ENCODE peak calls at places on chromosomes 2 and 18, in nine cellular contexts. Z is left lung; K is lower lobe of right lung; W is tibial artery; Y is pancreas; Q is K562; H is HAP-1; T is upper lobe of right lung; F is CD4-positive, alpha-beta memory T cell. I is an unnamed sample.

GRCh38 chr2:44578401-44579135 is 216.8 kb downstream of the CAMKMT start:
- DNase-seq in W (no peak), K (no peak), Q (no peak), F (no peak), T (no peak), H (no peak), Y (no peak), Z (no peak), I (no peak)

GRCh38 chr2:196365132-196365531 is 193.8 kb upstream of the STK17B start:
- DNase-seq in Z (no peak), Y (no peak), Q (no peak), F (no peak), W (no peak), T (no peak), K (no peak), H (no peak), I (no peak)

GRCh38 chr2:100902833-100903405 is 83.0 kb downstream of the NPAS2 start:
- DNase-seq in W (no peak), H (no peak), Z (no peak), K (no peak), Y (no peak), Q (no peak), F (no peak), T (no peak), I (no peak)

GRCh38 chr18:23194969-23195957 is 60.0 kb downstream of the CABLES1 start:
- DNase-seq in H (no peak), T (no peak), Z (no peak), W (no peak), Q (no peak), Y (no peak), K (no peak), F (no peak), I (no peak)

GRCh38 chr18:1513519-1513918 is 608.8 kb downstream of the ADCYAP1 start:
- DNase-seq in F (no peak), Z (no peak), K (no peak), Q (peak; percentile 40), H (no peak), T (no peak), W (no peak), Y (no peak), I (no peak)

GRCh38 chr2:117738991-117739839 is 75.3 kb upstream of the DDX18 start:
- DNase-seq in F (no peak), Y (no peak), K (no peak), H (no peak), T (no peak), Q (no peak), Z (no peak), W (no peak), I (no peak)

GRCh38 chr2:239328306-239329191 is 72.3 kb downstream of the HDAC4 start:
- DNase-seq in F (no peak), Y (no peak), H (no peak), Q (no peak), T (no peak), K (no peak), Z (no peak), W (peak; percentile 89), I (no peak)

GRCh38 chr2:239252433-239253200 is 148.2 kb downstream of the HDAC4 start:
- DNase-seq in T (no peak), H (no peak), Z (peak; percentile 93), Q (no peak), Y (no peak), K (peak; percentile 76), F (no peak), W (peak; percentile 72), I (no peak)

GRCh38 chr2:24448811-24449210 is 42.2 kb upstream of the NCOA1 start:
- DNase-seq in K (no peak), T (no peak), W (no peak), F (no peak), Q (no peak), Y (no peak), H (no peak), Z (no peak), I (no peak)

GRCh38 chr2:174445248-174445647 is 41.6 kb downstream of the GPR155 start:
- DNase-seq in T (no peak), Y (no peak), Q (no peak), W (no peak), Z (no peak), H (no peak), K (no peak), F (no peak), I (no peak)

GRCh38 chr2:152523091-152523490 is 188.1 kb downstream of the FMNL2 start:
- DNase-seq in F (no peak), T (no peak), Q (no peak), Z (no peak), W (no peak), H (no peak), K (no peak), Y (no peak), I (no peak)

GRCh38 chr2:3602553-3603339 is 7.8 kb downstream of the COLEC11 start:
- DNase-seq in T (no peak), K (no peak), Q (no peak), W (no peak), H (no peak), Z (no peak), Y (no peak), F (no peak), I (no peak)

DNA sequence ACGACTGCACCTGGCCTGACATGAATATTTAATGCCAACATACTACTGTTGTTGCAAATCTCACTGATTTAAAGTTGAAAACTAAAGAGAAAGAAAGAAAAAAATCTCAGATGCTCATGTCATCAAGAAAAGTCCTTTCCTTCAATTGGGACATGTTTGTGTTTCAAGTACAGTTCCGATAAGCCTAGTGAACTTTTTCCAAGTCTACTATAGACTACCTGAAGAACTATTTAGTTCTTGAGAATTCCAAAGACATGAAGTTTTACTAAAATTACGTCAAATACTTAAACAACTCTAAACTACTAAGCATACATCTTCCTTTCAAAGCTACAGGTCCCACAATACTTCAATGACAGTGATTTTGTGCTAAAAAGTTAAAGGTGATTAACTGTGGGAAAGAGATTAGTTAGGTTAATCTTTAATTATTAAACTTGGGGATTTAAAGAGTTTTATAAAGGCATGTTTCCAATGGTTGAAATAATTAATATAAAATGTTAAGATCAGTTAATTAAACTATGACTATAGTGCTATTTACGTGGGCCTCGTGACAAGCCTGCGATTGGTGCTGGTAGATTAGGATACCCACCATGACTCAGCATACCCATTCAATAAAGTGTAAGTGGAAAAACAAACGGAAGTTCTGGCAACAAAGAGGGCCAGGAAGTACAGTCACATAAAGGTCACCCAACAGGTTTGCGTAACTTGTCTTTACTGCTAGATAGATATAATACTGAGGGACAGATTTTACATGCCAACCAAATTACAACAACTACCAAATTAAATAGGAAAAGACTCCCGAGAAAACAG is 55.5 kb downstream of the SEPTIN10 start:
- DNase-seq in K (no peak), H (no peak), Z (no peak), Q (no peak), W (no peak), F (no peak), T (no peak), Y (no peak), I (no peak)
- H3K4me3 ChIP-seq in K (no peak overlapping the region), H (no peak overlapping the region), Z (no peak overlapping the region), Q (no peak overlapping the region), W (no peak overlapping the region), F (no peak overlapping the region), T (no peak overlapping the region), Y (no peak overlapping the region), I (no peak overlapping the region)

GRCh38 chr2:120562218-120563005 is 173.3 kb upstream of the GLI2 start:
- DNase-seq in W (no peak), K (no peak), H (no peak), Q (no peak), F (no peak), Z (no peak), Y (no peak), T (no peak), I (no peak)
- H3K36me3 ChIP-seq in W (no peaks in the 10 kb centered on the region), K (no peaks in the 10 kb centered on the region), H (no peaks in the 10 kb centered on the region), Q (no peaks in the 10 kb centered on the region), F (no peaks in the 10 kb centered on the region), Z (no peaks in the 10 kb centered on the region), Y (no peaks in the 10 kb centered on the region), T (no peaks in the 10 kb centered on the region), I (no peaks in the 10 kb centered on the region)

DNA sequence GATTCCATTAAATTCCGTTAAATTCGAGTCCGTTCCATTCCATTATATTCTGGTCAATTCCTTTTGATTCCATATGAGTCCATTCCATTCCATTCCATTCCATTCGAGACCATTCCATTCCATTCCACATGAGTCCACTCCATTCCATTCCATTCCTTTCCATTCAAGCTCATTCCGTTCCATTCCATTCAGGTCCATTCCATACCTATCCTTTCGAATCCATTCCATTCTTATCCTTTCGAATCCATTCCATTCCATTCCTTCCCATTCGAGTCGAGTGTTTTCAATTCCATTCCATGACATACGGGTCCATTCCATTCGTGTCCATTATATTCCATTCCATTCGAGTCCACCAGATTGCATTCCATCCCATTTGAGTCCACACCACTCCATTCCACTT is 1127.4 kb downstream of the RPIA start:
- DNase-seq in Q (no peak), H (no peak), T (no peak), W (no peak), Z (no peak), F (no peak), K (no peak), Y (no peak), I (no peak)
- H3K9me3 ChIP-seq in Q (peaks cover 11% of the 10 kb centered on the region), H (peaks cover 27% of the 10 kb centered on the region), T (peaks cover 62% of the 10 kb centered on the region), W (peaks cover 9% of the 10 kb centered on the region), Z (peaks cover 16% of the 10 kb centered on the region), F (peaks cover 3% of the 10 kb centered on the region), K (peaks cover 17% of the 10 kb centered on the region), Y (no peaks in the 10 kb centered on the region), I (peaks cover 43% of the 10 kb centered on the region)

DNA sequence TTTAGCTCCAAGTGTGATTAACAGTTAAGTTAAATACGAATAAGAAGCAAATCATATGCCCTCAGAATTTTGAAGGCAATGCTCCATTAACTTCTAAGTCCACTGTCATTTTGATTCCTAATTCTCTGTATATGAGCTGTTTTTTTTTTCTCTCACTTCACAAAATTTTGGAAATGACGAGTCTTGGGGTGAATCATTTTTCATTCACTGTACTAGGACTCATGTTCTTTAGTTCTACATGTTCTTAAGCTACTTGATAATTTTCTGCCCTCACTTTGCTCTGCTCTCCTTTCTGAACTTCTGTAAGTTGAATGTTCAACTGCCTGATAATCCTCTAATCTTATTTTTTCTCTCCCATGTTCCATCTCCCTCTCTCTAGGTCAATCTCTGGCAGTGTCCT is 141.0 kb downstream of the THADA start:
- DNase-seq in H (no peak), Y (no peak), T (no peak), Z (no peak), W (no peak), Q (no peak), K (no peak), F (no peak), I (no peak)
- H3K4me3 ChIP-seq in H (no peak overlapping the region), Y (no peak overlapping the region), T (no peak overlapping the region), Z (no peak overlapping the region), W (no peak overlapping the region), Q (no peak overlapping the region), K (no peak overlapping the region), F (no peak overlapping the region), I (no peak overlapping the region)

DNA sequence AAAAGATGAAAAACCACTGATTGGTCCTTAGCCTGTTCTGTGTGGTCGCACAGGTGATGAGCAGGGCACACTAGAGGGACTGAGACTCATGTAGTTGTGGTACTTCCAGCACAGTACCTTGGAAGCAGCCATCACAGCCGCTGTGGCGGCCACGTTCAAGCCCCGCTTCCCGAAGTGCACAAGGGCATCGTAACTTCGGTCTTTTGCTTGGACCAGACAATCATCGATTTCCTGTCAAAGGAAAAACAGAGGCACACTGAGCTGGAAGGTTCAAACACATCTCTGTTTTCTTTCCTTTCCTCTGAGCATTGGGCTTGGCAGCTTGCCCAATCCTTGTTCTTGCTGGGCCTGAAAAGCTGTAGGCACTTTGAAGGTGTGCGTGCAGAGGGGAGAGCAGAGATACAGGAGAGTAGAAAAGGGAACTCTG is 52.6 kb downstream of the MRPL35 start:
- DNase-seq in T (no peak), Z (no peak), K (no peak), W (no peak), H (no peak), F (no peak), Q (no peak), Y (no peak), I (no peak)
- H3K36me3 ChIP-seq in T (no peaks in the 10 kb centered on the region), Z (no peaks in the 10 kb centered on the region), K (no peaks in the 10 kb centered on the region), W (no peaks in the 10 kb centered on the region), H (no peaks in the 10 kb centered on the region), F (no peaks in the 10 kb centered on the region), Q (no peaks in the 10 kb centered on the region), Y (no peaks in the 10 kb centered on the region), I (no peaks in the 10 kb centered on the region)

GRCh38 chr2:2320486-2321249 is 10.4 kb downstream of the MYT1L start:
- DNase-seq in K (no peak), T (no peak), W (no peak), F (no peak), Z (no peak), Y (no peak), H (no peak), Q (no peak), I (no peak)
- H3K9me3 ChIP-seq in K (no peaks in the 10 kb centered on the region), T (no peaks in the 10 kb centered on the region), W (no peaks in the 10 kb centered on the region), F (no peaks in the 10 kb centered on the region), Z (no peaks in the 10 kb centered on the region), Y (no peaks in the 10 kb centered on the region), H (no peaks in the 10 kb centered on the region), Q (no peaks in the 10 kb centered on the region), I (no peaks in the 10 kb centered on the region)

I was measured in CD4-positive, CD25-positive, alpha-beta regulatory T cell.